ENCODE peak calls at places on chromosomes 7 and 10, in eight cellular contexts. N is H54, Y is heart left ventricle, Q is A549, S is uterus, T is prostate gland, F is breast epithelium, K is HCT116. E is an unnamed sample.

GRCh38 chr10:43902842-43903241 is 254.2 kb upstream of the ZNF32 start:
- DNase-seq in N (no peak), Y (no peak), Q (no peak), S (no peak), T (no peak), F (no peak), K (no peak), E (no peak)

GRCh38 chr10:49738616-49739360 is 23.3 kb downstream of the OGDHL start:
- DNase-seq in N (no peak), Y (no peak), Q (no peak), S (no peak), T (no peak), F (peak), K (no peak), E (no peak)

GRCh38 chr7:128909605-128910568 is 622 bp downstream of the KCP start:
- DNase-seq in N (peak), Y (no peak), Q (no peak), S (no peak), T (no peak), F (no peak), K (no peak), E (no peak)

GRCh38 chr7:47568569-47568968 is 13.3 kb downstream of the TNS3 start:
- DNase-seq in N (no peak), Y (no peak), Q (no peak), S (no peak), T (no peak), F (no peak), K (no peak), E (peak)

GRCh38 chr10:27157150-27157549 is 2.0 kb downstream of the MASTL start:
- DNase-seq in N (no peak), Y (no peak), Q (no peak), S (no peak), T (no peak), F (no peak), K (no peak), E (no peak)

GRCh38 chr10:78986419-78986818 is 82.3 kb upstream of the ZMIZ1 start:
- DNase-seq in N (no peak), Y (no peak), Q (no peak), S (no peak), T (no peak), F (no peak), K (no peak), E (no peak)

GRCh38 chr10:14056545-14057332 is 274.0 kb downstream of the FRMD4A start:
- DNase-seq in N (no peak), Y (no peak), Q (no peak), S (no peak), T (no peak), F (no peak), K (no peak), E (no peak)

GRCh38 chr7:33904680-33905388 is 505 bp upstream of the BMPER start:
- DNase-seq in N (peak), Y (peak), Q (peak), S (peak), T (no peak), F (no peak), K (no peak), E (no peak)

DNA sequence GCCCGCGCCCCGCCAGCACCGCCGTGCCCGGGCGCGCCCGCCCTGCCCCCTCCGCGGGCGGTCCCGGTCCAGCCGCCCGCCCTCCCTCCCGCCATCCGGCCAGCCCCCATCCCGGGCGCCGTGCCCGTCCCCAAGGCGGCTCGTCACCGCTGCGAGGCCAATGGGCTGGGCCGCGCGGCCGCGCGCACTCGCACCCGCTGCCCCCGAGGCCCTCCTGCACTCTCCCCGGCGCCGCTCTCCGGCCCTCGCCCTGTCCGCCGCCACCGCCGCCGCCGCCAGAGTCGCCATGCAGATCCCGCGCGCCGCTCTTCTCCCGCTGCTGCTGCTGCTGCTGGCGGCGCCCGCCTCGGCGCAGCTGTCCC is at the start of gene HTRA1:
- DNase-seq in N (peak), Y (peak), Q (peak), S (peak), T (peak), F (peak), K (no peak), E (no peak)
- TF ChIP-seq POLR2A in N (peak), Y (no peak), Q (peak), S (peak), T (no peak), F (no peak), K (no peak), E (no peak)

GRCh38 chr7:6705959-6706665 is 635 bp downstream of the ZNF12 start:
- DNase-seq in N (peak), Y (peak), Q (peak), S (peak), T (no peak), F (no peak), K (no peak), E (peak)

GRCh38 chr7:6709808-6710207 is 3.1 kb upstream of the ZNF12 start:
- DNase-seq in N (no peak), Y (no peak), Q (no peak), S (no peak), T (no peak), F (no peak), K (peak), E (no peak)

GRCh38 chr7:6708304-6708703 is 1.6 kb upstream of the ZNF12 start:
- DNase-seq in N (no peak), Y (no peak), Q (no peak), S (no peak), T (no peak), F (no peak), K (no peak), E (no peak)

DNA sequence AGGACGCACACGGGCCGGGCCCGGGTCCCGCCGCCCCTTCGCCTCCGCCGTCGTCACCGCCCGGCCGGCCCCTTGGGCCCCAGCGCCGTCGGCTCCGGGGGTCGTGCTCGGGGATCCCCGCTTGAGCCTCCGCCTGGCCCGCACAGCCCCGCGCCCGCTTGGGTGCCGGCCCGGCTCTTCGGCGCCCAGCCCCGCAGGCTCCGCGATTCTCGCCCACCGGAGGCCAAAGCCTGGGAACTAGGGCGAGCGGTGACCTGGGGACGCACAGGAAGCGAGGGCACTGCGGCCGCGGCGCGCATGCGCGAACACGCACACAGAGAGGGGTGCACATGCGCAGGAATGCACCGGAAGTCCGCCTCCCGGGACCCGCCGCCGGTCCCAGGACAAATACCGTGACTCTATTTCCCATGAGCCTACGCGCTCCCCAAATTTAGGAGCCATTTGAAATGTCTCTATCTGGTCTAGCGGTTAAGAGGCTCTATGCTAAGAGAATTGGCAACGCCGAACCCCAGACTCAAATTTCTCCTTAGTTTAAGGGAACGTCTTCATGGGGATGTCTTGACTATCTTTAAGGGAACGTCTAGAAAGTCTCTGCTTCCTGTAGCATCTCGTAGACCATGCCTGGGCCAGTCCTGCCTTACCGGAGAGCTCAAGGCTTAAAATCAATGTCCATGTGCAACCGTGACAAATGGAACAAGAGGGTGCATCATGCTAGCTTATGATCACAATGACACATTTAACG is at the start of gene ZNF12:
- DNase-seq in N (peak), Y (peak), Q (peak), S (peak), T (peak), F (peak), K (peak), E (peak)
- TF ChIP-seq POLR2A in N (peak), Y (no peak), Q (peak), S (peak), T (peak), F (peak), K (peak), E (peak)

DNA sequence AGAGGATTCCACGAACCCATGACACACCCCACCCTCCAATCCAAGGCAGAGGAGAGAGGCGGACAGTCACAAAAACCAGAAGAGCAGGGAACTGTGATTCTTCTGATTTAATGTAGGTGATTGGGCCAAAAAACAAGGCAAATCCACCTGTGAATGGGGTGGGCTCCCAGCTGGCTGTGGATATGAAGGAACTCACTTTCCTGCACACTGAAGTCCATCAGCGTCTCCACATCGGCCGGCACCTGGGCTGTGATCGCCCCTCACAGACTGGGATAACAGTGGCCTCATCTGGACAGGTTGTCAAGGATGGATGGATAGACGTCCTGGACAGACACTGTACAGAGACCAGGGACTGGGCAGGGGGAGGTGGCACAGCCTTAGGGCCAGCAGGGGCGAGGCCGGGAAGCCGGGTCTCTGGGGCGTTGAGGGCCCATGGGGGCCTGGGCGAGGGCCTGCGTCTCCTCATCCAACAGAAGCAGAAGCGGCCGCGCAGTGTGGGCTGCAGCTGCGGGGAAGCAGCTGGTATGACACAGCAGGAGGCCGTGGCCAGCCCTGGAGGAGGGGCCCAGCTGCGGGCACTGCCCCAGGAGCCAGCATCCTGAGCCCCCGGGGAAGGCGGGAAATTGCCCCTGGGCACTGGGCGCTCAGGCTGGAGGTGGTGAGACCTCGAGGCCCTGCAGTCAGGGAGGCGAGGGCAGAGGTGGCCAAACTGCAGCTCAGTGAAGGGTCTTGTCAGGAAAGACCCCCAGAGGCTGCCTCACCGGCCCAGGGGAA is 54.2 kb downstream of the DIP2C start:
- DNase-seq in N (no peak), Y (no peak), Q (no peak), S (no peak), T (no peak), F (no peak), K (no peak), E (no peak)
- TF ChIP-seq POLR2A in N (no peak), Y (no peak), Q (no peak), S (no peak), T (no peak), F (no peak), K (no peak), E (no peak)

DNA sequence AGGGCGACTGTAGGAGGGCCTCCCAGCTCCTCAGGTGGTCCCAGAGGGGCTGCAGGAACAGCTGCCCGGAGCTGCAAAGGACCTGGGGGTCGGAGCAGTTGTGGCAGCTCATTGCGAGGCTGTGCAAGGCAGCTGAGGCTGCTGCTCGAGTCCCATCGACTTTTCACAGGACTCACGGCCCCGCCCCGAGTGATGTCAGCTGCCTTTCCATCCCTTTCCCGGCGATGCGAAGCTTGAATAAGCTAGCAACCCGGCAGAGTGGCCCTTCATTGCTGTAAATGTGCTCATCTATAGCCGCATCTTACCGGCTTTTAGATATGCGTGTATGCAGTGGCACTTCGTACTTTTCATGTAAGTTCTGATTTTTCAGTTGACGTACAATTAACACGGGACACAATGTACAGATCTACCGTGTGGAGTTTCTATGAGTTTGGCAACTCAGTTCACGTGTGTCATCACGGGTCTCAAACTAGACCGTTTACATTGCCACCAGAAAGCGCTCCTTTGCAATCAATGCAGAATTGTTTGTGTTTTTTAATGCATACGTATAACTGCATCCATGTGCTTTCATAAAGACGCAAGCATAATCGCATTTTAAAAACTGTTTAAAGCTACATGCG is at the start of gene CH25H:
- DNase-seq in N (peak), Y (peak), Q (peak), S (peak), T (peak), F (peak), K (no peak), E (no peak)
- TF ChIP-seq POLR2A in N (no peak), Y (no peak), Q (no peak), S (peak), T (peak), F (no peak), K (no peak), E (no peak)

DNA sequence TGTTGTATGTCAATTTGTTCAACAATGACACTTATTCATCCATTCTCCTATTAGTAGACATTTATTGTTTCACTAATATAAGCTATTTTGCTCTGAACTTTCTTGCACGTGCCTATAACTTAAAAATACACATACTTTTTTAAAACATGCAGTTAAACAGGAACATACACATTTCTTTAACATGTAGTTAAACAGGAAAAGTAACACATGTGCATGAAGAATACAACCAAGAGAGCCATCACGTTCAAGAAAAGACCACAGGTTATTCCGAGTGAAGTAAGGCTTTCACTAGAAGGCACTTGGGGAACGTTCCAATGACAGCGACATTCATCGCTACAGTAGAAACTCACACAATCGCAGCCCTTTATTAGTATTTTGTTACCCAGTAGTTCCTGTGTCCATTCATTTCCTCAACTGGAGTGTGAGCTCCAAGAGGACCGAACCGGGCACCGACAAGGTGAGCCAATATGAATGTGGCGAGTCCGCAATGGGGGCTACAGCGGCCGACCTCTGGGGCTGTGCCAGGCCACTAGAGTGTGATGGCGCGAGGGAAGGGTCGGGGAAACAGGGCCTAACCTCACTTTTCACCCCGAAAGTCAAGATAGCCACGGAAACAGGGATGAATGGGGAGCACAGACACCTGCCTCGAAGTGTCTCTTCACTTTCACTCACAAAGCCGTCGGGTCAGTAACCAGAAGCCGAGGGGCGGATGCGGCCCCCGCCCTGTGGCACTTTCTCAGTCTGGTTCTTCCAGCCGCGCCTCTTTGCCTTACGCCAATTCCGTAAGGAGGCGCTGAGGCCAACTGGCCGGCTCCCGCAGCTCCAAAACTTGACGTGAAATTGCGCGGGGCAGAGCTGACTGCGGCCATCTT is 775 bp upstream of the SEPTIN7 start:
- DNase-seq in N (peak), Y (peak), Q (peak), S (peak), T (peak), F (peak), K (no peak), E (peak)
- TF ChIP-seq POLR2A in N (no peak), Y (no peak), Q (peak), S (no peak), T (no peak), F (no peak), K (peak), E (no peak)

GRCh38 chr7:27155816-27156507 is 513 bp downstream of the HOXA7 start:
- DNase-seq in N (no peak), Y (no peak), Q (no peak), S (peak), T (no peak), F (peak), K (no peak), E (no peak)
- TF ChIP-seq POLR2A in N (peak), Y (no peak), Q (peak), S (no peak), T (peak), F (no peak), K (peak), E (no peak)

GRCh38 chr10:132674311-132674710 is 111.6 kb downstream of the NKX6-2 start:
- DNase-seq in N (no peak), Y (peak), Q (no peak), S (no peak), T (no peak), F (no peak), K (no peak), E (no peak)

GRCh38 chr10:132677096-132677904 is 108.6 kb downstream of the NKX6-2 start:
- DNase-seq in N (no peak), Y (peak), Q (no peak), S (peak), T (no peak), F (no peak), K (no peak), E (no peak)

GRCh38 chr10:132677905-132678298 is 108.0 kb downstream of the NKX6-2 start:
- DNase-seq in N (no peak), Y (peak), Q (no peak), S (peak), T (no peak), F (no peak), K (no peak), E (no peak)

GRCh38 chr10:132675031-132675740 is 110.8 kb downstream of the NKX6-2 start:
- DNase-seq in N (no peak), Y (peak), Q (no peak), S (no peak), T (no peak), F (no peak), K (no peak), E (no peak)

DNA sequence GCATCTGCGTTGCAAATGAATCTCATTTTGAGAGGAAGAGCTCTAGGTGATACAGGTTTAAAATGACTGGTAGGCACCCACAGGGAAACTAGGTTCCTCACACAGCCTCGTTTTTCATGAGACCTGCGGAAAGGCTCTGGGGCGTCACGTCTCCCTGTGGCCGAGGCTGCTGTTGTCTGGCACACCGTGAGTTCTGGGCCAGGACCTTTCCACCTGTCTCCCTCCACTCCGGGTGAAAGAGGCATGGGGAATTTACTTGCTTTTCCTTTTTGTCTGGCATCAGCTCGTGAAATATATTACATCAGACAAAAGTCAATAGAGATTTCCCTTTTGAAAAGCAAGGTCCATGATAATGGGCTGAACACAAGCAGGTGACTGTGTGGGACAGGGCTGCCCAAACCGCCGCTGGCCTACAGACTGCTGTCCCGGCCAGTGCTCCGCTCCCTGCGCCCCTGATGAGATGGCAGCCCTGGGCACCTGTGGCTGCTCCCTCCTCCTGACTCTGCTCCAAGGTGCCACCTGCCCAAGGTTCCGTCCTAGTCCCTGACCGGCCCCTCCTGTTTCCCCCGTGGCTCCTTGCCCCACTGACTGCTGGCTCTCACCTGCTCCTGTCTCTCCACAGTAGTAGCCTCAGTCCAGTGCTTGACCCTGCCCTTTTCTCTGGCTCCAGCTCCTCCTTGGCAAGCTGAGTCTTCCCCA is 109.6 kb downstream of the NKX6-2 start:
- DNase-seq in N (no peak), Y (peak), Q (no peak), S (no peak), T (no peak), F (no peak), K (no peak), E (no peak)
- TF ChIP-seq POLR2A in N (no peak), Y (no peak), Q (no peak), S (no peak), T (no peak), F (no peak), K (no peak), E (no peak)